ENCODE peak calls at places on chromosomes 4 and X, in ten cellular contexts. P is neural crest cell, F is RWPE1, D is IMR-90, E is GM13977, J is NB4, O is endodermal cell, R is astrocyte of the spinal cord, H is fibroblast of lung, I is GM10248. N is an unnamed sample.

GRCh38 chrX:39532761-39533160 is 565.0 kb downstream of the BCOR start:
- DNase-seq in P (no peak), F (no peak), D (no peak), E (no peak), J (no peak), O (peak), R (no peak), H (no peak), I (no peak), N (no peak)

GRCh38 chr4:5888222-5888701 is 4.6 kb downstream of the CRMP1 start:
- DNase-seq in P (peak), F (no peak), D (no peak), E (no peak), J (no peak), O (peak), R (no peak), H (peak), I (no peak), N (no peak)

GRCh38 chrX:39911278-39911897 is 186.4 kb downstream of the BCOR start:
- DNase-seq in P (no peak), F (no peak), D (no peak), E (no peak), J (peak), O (no peak), R (no peak), H (no peak), I (no peak), N (no peak)

GRCh38 chrX:69264134-69264533 is 98.9 kb upstream of the PJA1 start:
- DNase-seq in P (no peak), F (no peak), D (no peak), E (no peak), J (no peak), O (peak), R (no peak), H (no peak), I (no peak), N (no peak)

GRCh38 chrX:21151051-21151450 is 223.2 kb upstream of the CNKSR2 start:
- DNase-seq in P (no peak), F (no peak), D (no peak), E (no peak), J (no peak), O (no peak), R (no peak), H (no peak), I (no peak), N (no peak)

GRCh38 chr4:26827798-26828197 is 32.8 kb upstream of the STIM2 start:
- DNase-seq in P (no peak), F (no peak), D (no peak), E (no peak), J (no peak), O (no peak), R (no peak), H (no peak), I (no peak), N (no peak)

GRCh38 chrX:13669246-13669689 is 16.3 kb downstream of the TCEANC start:
- DNase-seq in P (no peak), F (peak), D (peak), E (peak), J (peak), O (no peak), R (peak), H (peak), I (peak), N (peak)

GRCh38 chr4:8290701-8290970 is 21.1 kb downstream of the HTRA3 start:
- DNase-seq in P (no peak), F (no peak), D (no peak), E (no peak), J (no peak), O (peak), R (no peak), H (no peak), I (no peak), N (no peak)

GRCh38 chrX:82648062-82648461 is 860.0 kb upstream of the POU3F4 start:
- DNase-seq in P (no peak), F (peak), D (no peak), E (no peak), J (peak), O (no peak), R (peak), H (no peak), I (no peak), N (no peak)

GRCh38 chr4:8039290-8039689 is 99.6 kb upstream of the AFAP1 start:
- DNase-seq in P (peak), F (no peak), D (no peak), E (no peak), J (no peak), O (no peak), R (no peak), H (no peak), I (no peak), N (no peak)

GRCh38 chr4:6568689-6569332 is 6.2 kb upstream of the MAN2B2 start:
- DNase-seq in P (no peak), F (peak), D (peak), E (no peak), J (peak), O (no peak), R (peak), H (peak), I (no peak), N (no peak)

GRCh38 chr4:165662341-165662740 is 210.7 kb upstream of the TLL1 start:
- DNase-seq in P (no peak), F (no peak), D (no peak), E (no peak), J (no peak), O (no peak), R (peak), H (peak), I (no peak), N (no peak)

GRCh38 chr4:182307746-182308145 is 64.5 kb downstream of the TENM3 start:
- DNase-seq in P (no peak), F (peak), D (peak), E (no peak), J (no peak), O (no peak), R (peak), H (peak), I (no peak), N (no peak)

GRCh38 chrX:134886201-134886600 is 104.6 kb upstream of the SMIM10 start:
- DNase-seq in P (no peak), F (peak), D (peak), E (no peak), J (peak), O (peak), R (no peak), H (peak), I (no peak), N (no peak)

GRCh38 chr4:108173599-108174057 is 4.9 kb upstream of the LEF1 start:
- DNase-seq in P (no peak), F (no peak), D (no peak), E (no peak), J (no peak), O (no peak), R (no peak), H (no peak), I (no peak), N (no peak)

GRCh38 chr4:187209921-187210613 is 486.4 kb upstream of the FAT1 start:
- DNase-seq in P (no peak), F (no peak), D (peak), E (no peak), J (no peak), O (no peak), R (peak), H (peak), I (no peak), N (no peak)

GRCh38 chr4:141356936-141357335 is 136.2 kb downstream of the ZNF330 start:
- DNase-seq in P (peak), F (no peak), D (no peak), E (no peak), J (no peak), O (no peak), R (no peak), H (no peak), I (no peak), N (no peak)

GRCh38 chr4:71181332-71181731 is 157.5 kb upstream of the SLC4A4 start:
- DNase-seq in P (no peak), F (no peak), D (no peak), E (no peak), J (no peak), O (no peak), R (no peak), H (no peak), I (no peak), N (no peak)

GRCh38 chrX:63754141-63754859 is 30.7 kb downstream of the ARHGEF9 start:
- DNase-seq in P (no peak), F (peak), D (peak), E (no peak), J (peak), O (peak), R (peak), H (peak), I (peak), N (no peak)

GRCh38 chrX:375181-376036 is 11.3 kb downstream of the PPP2R3B start:
- DNase-seq in P (no peak), F (peak), D (no peak), E (no peak), J (no peak), O (no peak), R (no peak), H (no peak), I (no peak), N (no peak)

GRCh38 chrX:12814434-12814833 is 23.2 kb downstream of the PRPS2 start:
- DNase-seq in P (peak), F (peak), D (peak), E (peak), J (peak), O (peak), R (peak), H (peak), I (peak), N (no peak)

GRCh38 chrX:66021407-66021757 is 18.5 kb downstream of the VSIG4 start:
- DNase-seq in P (no peak), F (no peak), D (no peak), E (no peak), J (peak), O (no peak), R (no peak), H (no peak), I (no peak), N (no peak)

GRCh38 chr4:31334086-31334910 is 614.1 kb downstream of the PCDH7 start:
- DNase-seq in P (no peak), F (no peak), D (no peak), E (no peak), J (no peak), O (no peak), R (no peak), H (no peak), I (no peak), N (no peak)

GRCh38 chr4:54433686-54434085 is 204.6 kb downstream of the PDGFRA start:
- DNase-seq in P (peak), F (no peak), D (peak), E (no peak), J (peak), O (peak), R (peak), H (no peak), I (no peak), N (no peak)

GRCh38 chrX:44072631-44073030 is 99.4 kb upstream of the NDP start:
- DNase-seq in P (no peak), F (no peak), D (no peak), E (no peak), J (no peak), O (no peak), R (peak), H (peak), I (no peak), N (no peak)

GRCh38 chrX:77264490-77264889 is 182.7 kb upstream of the FGF16 start:
- DNase-seq in P (no peak), F (no peak), D (no peak), E (no peak), J (no peak), O (no peak), R (no peak), H (no peak), I (no peak), N (no peak)

GRCh38 chr4:136301773-136302172 is 1230.5 kb downstream of the PCDH18 start:
- DNase-seq in P (no peak), F (no peak), D (no peak), E (no peak), J (no peak), O (no peak), R (no peak), H (no peak), I (no peak), N (no peak)

GRCh38 chr4:122758033-122758432 is 25.5 kb downstream of the BBS12 start:
- DNase-seq in P (no peak), F (peak), D (peak), E (peak), J (peak), O (no peak), R (peak), H (no peak), I (peak), N (no peak)

GRCh38 chrX:387729-388128 is 1.0 kb upstream of the PPP2R3B start:
- DNase-seq in P (no peak), F (no peak), D (no peak), E (no peak), J (no peak), O (peak), R (no peak), H (no peak), I (no peak), N (no peak)

GRCh38 chr4:38179690-38180299 is 219.6 kb downstream of the PTTG2 start:
- DNase-seq in P (peak), F (peak), D (peak), E (peak), J (peak), O (peak), R (peak), H (peak), I (peak), N (peak)

GRCh38 chrX:13239272-13239671 is 80.6 kb downstream of the ATXN3L start:
- DNase-seq in P (no peak), F (no peak), D (no peak), E (no peak), J (no peak), O (no peak), R (no peak), H (no peak), I (no peak), N (no peak)

GRCh38 chrX:9728271-9728670 is 37.4 kb downstream of the GPR143 start:
- DNase-seq in P (no peak), F (no peak), D (no peak), E (no peak), J (peak), O (no peak), R (no peak), H (no peak), I (no peak), N (no peak)

GRCh38 chr4:2451036-2451520 is 17.8 kb upstream of the RNF4 start:
- DNase-seq in P (no peak), F (no peak), D (no peak), E (no peak), J (no peak), O (no peak), R (no peak), H (no peak), I (no peak), N (no peak)

GRCh38 chr4:76216975-76217814 is 3.6 kb upstream of the SCARB2 start:
- DNase-seq in P (no peak), F (no peak), D (no peak), E (no peak), J (no peak), O (no peak), R (no peak), H (no peak), I (no peak), N (no peak)

GRCh38 chrX:9340619-9341304 is 124.1 kb upstream of the TBL1X start:
- DNase-seq in P (no peak), F (no peak), D (peak), E (peak), J (peak), O (peak), R (no peak), H (peak), I (peak), N (no peak)

GRCh38 chrX:95703696-95704095 is 980.9 kb upstream of the DIAPH2 start:
- DNase-seq in P (no peak), F (no peak), D (no peak), E (no peak), J (peak), O (no peak), R (peak), H (no peak), I (no peak), N (no peak)

GRCh38 chrX:85244411-85245210 is 820 bp downstream of the ZNF711 start:
- DNase-seq in P (peak), F (peak), D (peak), E (peak), J (no peak), O (peak), R (peak), H (peak), I (peak), N (no peak)

DNA sequence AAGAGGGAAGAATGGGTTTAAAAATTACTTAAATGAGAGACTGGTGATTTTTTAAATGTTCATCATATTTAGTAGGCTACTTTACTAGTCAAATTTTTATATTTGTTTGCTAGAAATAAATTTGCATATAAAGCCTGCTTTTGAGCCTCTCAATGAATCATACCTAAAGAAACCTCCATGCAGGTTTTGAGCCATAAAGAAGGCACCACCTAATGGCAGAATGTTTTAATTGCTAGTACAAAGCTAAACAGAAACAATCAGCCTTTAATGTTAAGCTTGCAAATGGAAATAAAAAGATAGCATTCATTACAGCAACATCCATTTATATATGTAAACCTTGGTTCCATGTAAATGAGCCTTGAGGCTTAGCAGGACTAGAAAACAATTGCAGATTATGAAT is 989.7 kb downstream of the CCSER1 start:
- DNase-seq in P (no peak), F (peak), D (no peak), E (peak), J (peak), O (no peak), R (peak), H (peak), I (no peak), N (no peak)
- TF ChIP-seq CTCF in P (peak), F (peak), D (peak), E (peak), J (no peak), O (peak), R (peak), H (no peak), I (peak), N (no peak)

GRCh38 chrX:17496407-17496806 is 121.4 kb downstream of the NHS start:
- DNase-seq in P (no peak), F (no peak), D (no peak), E (no peak), J (no peak), O (no peak), R (no peak), H (no peak), I (no peak), N (no peak)
- TF ChIP-seq CTCF in P (no peak), F (no peak), D (no peak), E (no peak), J (no peak), O (no peak), R (no peak), H (no peak), I (no peak), N (no peak)

GRCh38 chr4:15400911-15401671 is 26.7 kb upstream of the C1QTNF7 start:
- DNase-seq in P (no peak), F (peak), D (peak), E (no peak), J (peak), O (no peak), R (peak), H (peak), I (no peak), N (peak)
- TF ChIP-seq CTCF in P (no peak), F (no peak), D (no peak), E (no peak), J (peak), O (no peak), R (no peak), H (no peak), I (no peak), N (no peak)

DNA sequence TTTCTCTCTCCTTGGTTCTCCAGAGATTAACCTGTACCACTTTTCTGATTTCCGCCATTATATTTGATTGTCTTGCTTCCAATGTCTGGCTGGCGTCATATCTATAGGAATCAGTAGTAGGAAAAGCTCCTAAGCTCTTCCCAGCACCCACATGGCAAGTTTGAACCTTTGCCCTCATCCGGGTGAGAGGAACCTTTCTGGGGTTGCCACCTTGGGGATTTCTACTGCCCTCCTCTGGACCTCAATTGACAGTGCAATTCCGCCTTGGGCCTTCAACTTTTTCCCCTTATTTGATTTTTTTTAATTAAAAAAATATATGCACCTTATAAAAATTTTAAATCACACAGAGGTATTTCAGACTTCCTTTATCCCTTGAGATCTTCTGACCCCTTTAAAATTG is 2.0 kb upstream of the CXorf66 start:
- DNase-seq in P (no peak), F (no peak), D (no peak), E (peak), J (peak), O (peak), R (no peak), H (no peak), I (peak), N (no peak)
- TF ChIP-seq CTCF in P (peak), F (no peak), D (peak), E (peak), J (peak), O (peak), R (no peak), H (peak), I (peak), N (no peak)

DNA sequence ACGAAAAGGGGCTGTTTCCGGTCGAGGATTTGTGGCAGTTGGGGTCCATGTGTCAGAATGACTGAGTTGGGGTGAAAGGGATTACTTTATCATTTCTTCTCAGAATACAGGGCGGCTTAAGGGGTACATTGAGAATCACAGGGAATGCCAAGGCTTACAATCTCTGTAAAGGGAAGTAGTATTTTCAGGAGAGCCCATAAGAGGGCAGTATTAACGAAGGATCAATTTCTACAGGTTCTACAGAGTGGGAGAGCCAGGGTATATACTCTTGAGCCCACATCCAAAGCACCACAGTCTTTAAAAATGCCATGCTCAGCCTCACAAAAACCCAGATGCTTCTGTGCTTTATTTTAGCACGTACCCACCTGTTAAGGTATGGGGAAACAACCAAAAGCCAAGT is 67.7 kb upstream of the ZXDA start:
- DNase-seq in P (no peak), F (no peak), D (no peak), E (no peak), J (peak), O (no peak), R (no peak), H (no peak), I (no peak), N (no peak)
- TF ChIP-seq CTCF in P (no peak), F (no peak), D (no peak), E (no peak), J (no peak), O (no peak), R (no peak), H (no peak), I (no peak), N (no peak)

N was measured in omental fat pad.